ENCODE peak calls at places on chromosome 12, in ten cellular contexts. X is stimulated activated CD4-positive, alpha-beta T cell treated with anti-CD3 and anti-CD28 coated beads, TNF-alpha, amount 100 ng/mL, for 4 hours; G is NCI-H187; Z is NCI-H1092; P is NCI-H2107; L is hippocampal formation; U is T-helper 2 cell; K is lung; T is iPS-NIHi11; A is T1000. M is an unnamed sample.
A peak's percentile ranks its signal among the peaks of the same experiment; 100 is the strongest.

GRCh38 chr12:95396849-95397498 is 77.0 kb upstream of the METAP2 start:
- DNase-seq in X (no peak), G (no peak), Z (no peak), P (no peak), L (no peak), U (no peak), K (no peak), T (no peak), A (no peak), M (no peak)

GRCh38 chr12:113397497-113398197 is 6.0 kb downstream of the SDS start:
- DNase-seq in X (no peak), G (no peak), Z (no peak), P (no peak), L (no peak), U (no peak), K (no peak), T (no peak), A (no peak), M (peak; percentile 51)

GRCh38 chr12:3035815-3036702 is 41.1 kb upstream of the TSPAN9 start:
- DNase-seq in X (no peak), G (no peak), Z (no peak), P (no peak), L (peak; percentile 89), U (no peak), K (no peak), T (no peak), A (no peak), M (peak; percentile 67)

GRCh38 chr12:109779382-109779781 is 53.8 kb downstream of the TRPV4 start:
- DNase-seq in X (no peak), G (no peak), Z (no peak), P (no peak), L (no peak), U (no peak), K (no peak), T (no peak), A (no peak), M (peak; percentile 43)

GRCh38 chr12:116982721-116983502 is 72.2 kb downstream of the FBXW8 start:
- DNase-seq in X (no peak), G (no peak), Z (no peak), P (no peak), L (no peak), U (no peak), K (no peak), T (no peak), A (no peak), M (no peak)

GRCh38 chr12:114288071-114288470 is 117.9 kb downstream of the TBX5 start:
- DNase-seq in X (no peak), G (no peak), Z (no peak), P (no peak), L (no peak), U (no peak), K (no peak), T (no peak), A (no peak), M (no peak)

GRCh38 chr12:46266382-46266791 is 2.5 kb downstream of the SLC38A1 start:
- DNase-seq in X (no peak), G (no peak), Z (peak; percentile 33), P (no peak), L (no peak), U (peak; percentile 57), K (no peak), T (no peak), A (no peak), M (no peak)

GRCh38 chr12:64883264-64884163 is 59.1 kb downstream of the TBC1D30 start:
- DNase-seq in X (no peak), G (no peak), Z (no peak), P (peak; percentile 6), L (no peak), U (no peak), K (no peak), T (peak; percentile 35), A (no peak), M (peak; percentile 59)

GRCh38 chr12:1058423-1058822 is 67.4 kb downstream of the ERC1 start:
- DNase-seq in X (no peak), G (no peak), Z (no peak), P (no peak), L (no peak), U (no peak), K (no peak), T (no peak), A (no peak), M (no peak)

GRCh38 chr12:120438495-120439198 is 734 bp downstream of the COX6A1 start:
- DNase-seq in X (no peak), G (no peak), Z (no peak), P (no peak), L (no peak), U (no peak), K (no peak), T (no peak), A (no peak), M (no peak)

GRCh38 chr12:123532808-123533649 is 490 bp downstream of the RILPL1 start:
- DNase-seq in X (no peak), G (no peak), Z (no peak), P (no peak), L (no peak), U (no peak), K (peak; percentile 37), T (peak; percentile 71), A (no peak), M (peak; percentile 85)

GRCh38 chr12:50985322-50985721 is 33.0 kb downstream of the HIGD1C start:
- DNase-seq in X (no peak), G (no peak), Z (no peak), P (no peak), L (no peak), U (no peak), K (no peak), T (no peak), A (no peak), M (no peak)

GRCh38 chr12:104480826-104481457 is 24.2 kb downstream of the CHST11 start:
- DNase-seq in X (no peak), G (no peak), Z (no peak), P (no peak), L (no peak), U (no peak), K (no peak), T (no peak), A (peak; percentile 11), M (no peak)

GRCh38 chr12:58026892-58027891 is 85.8 kb downstream of the ATP23 start:
- DNase-seq in X (no peak), G (no peak), Z (no peak), P (no peak), L (peak; percentile 36), U (no peak), K (no peak), T (no peak), A (no peak), M (no peak)

GRCh38 chr12:107320031-107320928 is 226.9 kb upstream of the CRY1 start:
- DNase-seq in X (peak; percentile 59), G (peak; percentile 78), Z (no peak), P (no peak), L (no peak), U (peak; percentile 78), K (peak; percentile 29), T (peak; percentile 58), A (peak; percentile 50), M (peak; percentile 84)

GRCh38 chr12:52528641-52529143 is 8.5 kb upstream of the KRT5 start:
- DNase-seq in X (no peak), G (no peak), Z (no peak), P (no peak), L (peak; percentile 35), U (no peak), K (no peak), T (no peak), A (no peak), M (no peak)

GRCh38 chr12:110916295-110916875 is 4.0 kb downstream of the MYL2 start:
- DNase-seq in X (no peak), G (no peak), Z (no peak), P (no peak), L (no peak), U (no peak), K (no peak), T (no peak), A (no peak), M (no peak)

GRCh38 chr12:6218526-6218925 is 18.3 kb downstream of the CD9 start:
- DNase-seq in X (no peak), G (no peak), Z (no peak), P (no peak), L (no peak), U (no peak), K (no peak), T (no peak), A (no peak), M (no peak)

GRCh38 chr12:125220404-125221273 is 155.4 kb downstream of the AACS start:
- DNase-seq in X (no peak), G (no peak), Z (peak; percentile 8), P (no peak), L (no peak), U (peak; percentile 10), K (no peak), T (no peak), A (no peak), M (no peak)

GRCh38 chr12:76049575-76050251 is 18.1 kb upstream of the PHLDA1 start:
- DNase-seq in X (no peak), G (no peak), Z (no peak), P (no peak), L (no peak), U (no peak), K (no peak), T (no peak), A (no peak), M (no peak)

GRCh38 chr12:44835641-44836379 is 40.3 kb downstream of the NELL2 start:
- DNase-seq in X (no peak), G (no peak), Z (no peak), P (no peak), L (peak; percentile 91), U (no peak), K (no peak), T (no peak), A (no peak), M (no peak)

GRCh38 chr12:112992541-112993398 is 14.5 kb downstream of the OAS2 start:
- DNase-seq in X (no peak), G (no peak), Z (peak; percentile 49), P (peak; percentile 40), L (peak; percentile 22), U (peak; percentile 54), K (peak; percentile 48), T (peak; percentile 87), A (no peak), M (peak; percentile 83)